ENCODE peak calls at places on chromosomes 12 and 14, in ten cellular contexts. One of them, this sample, is unnamed.

GRCh38 chr14:102930138-102930752 is 7.8 kb downstream of the AMN start:
- DNase-seq in BJ: no peak
- DNase-seq in PC-3: no peak
- DNase-seq in natural killer cell treated with Interleukin-12 subunit alpha and Interleukin-12 subunit beta and Interleukin-15 and Interleukin-18, amount 100 ng/mL, for 72 hours: peak
- DNase-seq in EL: no peak
- DNase-seq in GM13977: no peak
- DNase-seq in heart right ventricle: no peak
- DNase-seq in adipocyte: peak
- DNase-seq in foreskin melanocyte: no peak
- DNase-seq in dorsolateral prefrontal cortex: no peak
- DNase-seq in this sample: no peak

GRCh38 chr14:61891251-61891650 is 129.0 kb downstream of the SNAPC1 start:
- DNase-seq in BJ: no peak
- DNase-seq in PC-3: peak
- DNase-seq in natural killer cell treated with Interleukin-12 subunit alpha and Interleukin-12 subunit beta and Interleukin-15 and Interleukin-18, amount 100 ng/mL, for 72 hours: no peak
- DNase-seq in EL: peak
- DNase-seq in GM13977: no peak
- DNase-seq in heart right ventricle: no peak
- DNase-seq in adipocyte: peak
- DNase-seq in foreskin melanocyte: no peak
- DNase-seq in dorsolateral prefrontal cortex: no peak
- DNase-seq in this sample: no peak

GRCh38 chr14:61153914-61154545 is 127.1 kb downstream of the TMEM30B start:
- DNase-seq in BJ: no peak
- DNase-seq in PC-3: no peak
- DNase-seq in natural killer cell treated with Interleukin-12 subunit alpha and Interleukin-12 subunit beta and Interleukin-15 and Interleukin-18, amount 100 ng/mL, for 72 hours: no peak
- DNase-seq in EL: no peak
- DNase-seq in GM13977: no peak
- DNase-seq in heart right ventricle: no peak
- DNase-seq in adipocyte: no peak
- DNase-seq in foreskin melanocyte: no peak
- DNase-seq in dorsolateral prefrontal cortex: no peak
- DNase-seq in this sample: no peak

GRCh38 chr12:108568653-108569154 is 6.3 kb downstream of the ISCU start:
- DNase-seq in BJ: no peak
- DNase-seq in PC-3: no peak
- DNase-seq in natural killer cell treated with Interleukin-12 subunit alpha and Interleukin-12 subunit beta and Interleukin-15 and Interleukin-18, amount 100 ng/mL, for 72 hours: no peak
- DNase-seq in EL: no peak
- DNase-seq in GM13977: peak
- DNase-seq in heart right ventricle: no peak
- DNase-seq in adipocyte: no peak
- DNase-seq in foreskin melanocyte: no peak
- DNase-seq in dorsolateral prefrontal cortex: no peak
- DNase-seq in this sample: no peak

GRCh38 chr14:65224799-65225198 is 122.5 kb upstream of the MAX start:
- DNase-seq in BJ: no peak
- DNase-seq in PC-3: peak
- DNase-seq in natural killer cell treated with Interleukin-12 subunit alpha and Interleukin-12 subunit beta and Interleukin-15 and Interleukin-18, amount 100 ng/mL, for 72 hours: no peak
- DNase-seq in EL: no peak
- DNase-seq in GM13977: no peak
- DNase-seq in heart right ventricle: no peak
- DNase-seq in adipocyte: no peak
- DNase-seq in foreskin melanocyte: no peak
- DNase-seq in dorsolateral prefrontal cortex: peak
- DNase-seq in this sample: no peak

GRCh38 chr12:10741836-10742235 is 18.7 kb upstream of the YBX3 start:
- DNase-seq in BJ: no peak
- DNase-seq in PC-3: no peak
- DNase-seq in natural killer cell treated with Interleukin-12 subunit alpha and Interleukin-12 subunit beta and Interleukin-15 and Interleukin-18, amount 100 ng/mL, for 72 hours: no peak
- DNase-seq in EL: no peak
- DNase-seq in GM13977: no peak
- DNase-seq in heart right ventricle: no peak
- DNase-seq in adipocyte: no peak
- DNase-seq in foreskin melanocyte: no peak
- DNase-seq in dorsolateral prefrontal cortex: no peak
- DNase-seq in this sample: no peak

GRCh38 chr14:100285021-100285912 is 21.0 kb downstream of the SLC25A29 start:
- DNase-seq in BJ: no peak
- DNase-seq in PC-3: peak
- DNase-seq in natural killer cell treated with Interleukin-12 subunit alpha and Interleukin-12 subunit beta and Interleukin-15 and Interleukin-18, amount 100 ng/mL, for 72 hours: peak
- DNase-seq in EL: peak
- DNase-seq in GM13977: peak
- DNase-seq in heart right ventricle: peak
- DNase-seq in adipocyte: peak
- DNase-seq in foreskin melanocyte: no peak
- DNase-seq in dorsolateral prefrontal cortex: no peak
- DNase-seq in this sample: peak

GRCh38 chr14:85190251-85190650 is 339.7 kb upstream of the FLRT2 start:
- DNase-seq in BJ: no peak
- DNase-seq in PC-3: no peak
- DNase-seq in natural killer cell treated with Interleukin-12 subunit alpha and Interleukin-12 subunit beta and Interleukin-15 and Interleukin-18, amount 100 ng/mL, for 72 hours: no peak
- DNase-seq in EL: no peak
- DNase-seq in GM13977: no peak
- DNase-seq in heart right ventricle: no peak
- DNase-seq in adipocyte: peak
- DNase-seq in foreskin melanocyte: no peak
- DNase-seq in dorsolateral prefrontal cortex: no peak
- DNase-seq in this sample: no peak

GRCh38 chr14:75232597-75232996 is 46.0 kb upstream of the FOS start:
- DNase-seq in BJ: no peak
- DNase-seq in PC-3: no peak
- DNase-seq in natural killer cell treated with Interleukin-12 subunit alpha and Interleukin-12 subunit beta and Interleukin-15 and Interleukin-18, amount 100 ng/mL, for 72 hours: no peak
- DNase-seq in EL: no peak
- DNase-seq in GM13977: no peak
- DNase-seq in heart right ventricle: no peak
- DNase-seq in adipocyte: no peak
- DNase-seq in foreskin melanocyte: no peak
- DNase-seq in dorsolateral prefrontal cortex: no peak
- DNase-seq in this sample: no peak

GRCh38 chr12:79549531-79550271 is 141.1 kb downstream of the PAWR start:
- DNase-seq in BJ: no peak
- DNase-seq in PC-3: no peak
- DNase-seq in natural killer cell treated with Interleukin-12 subunit alpha and Interleukin-12 subunit beta and Interleukin-15 and Interleukin-18, amount 100 ng/mL, for 72 hours: no peak
- DNase-seq in EL: no peak
- DNase-seq in GM13977: no peak
- DNase-seq in heart right ventricle: no peak
- DNase-seq in adipocyte: peak
- DNase-seq in foreskin melanocyte: no peak
- DNase-seq in dorsolateral prefrontal cortex: no peak
- DNase-seq in this sample: no peak

GRCh38 chr12:120197542-120197887 is 3.0 kb upstream of the GCN1 start:
- DNase-seq in BJ: no peak
- DNase-seq in PC-3: no peak
- DNase-seq in natural killer cell treated with Interleukin-12 subunit alpha and Interleukin-12 subunit beta and Interleukin-15 and Interleukin-18, amount 100 ng/mL, for 72 hours: no peak
- DNase-seq in EL: no peak
- DNase-seq in GM13977: no peak
- DNase-seq in heart right ventricle: no peak
- DNase-seq in adipocyte: no peak
- DNase-seq in foreskin melanocyte: no peak
- DNase-seq in dorsolateral prefrontal cortex: no peak
- DNase-seq in this sample: no peak

GRCh38 chr14:101360045-101360931 is 201.0 kb upstream of the DIO3 start:
- DNase-seq in BJ: no peak
- DNase-seq in PC-3: no peak
- DNase-seq in natural killer cell treated with Interleukin-12 subunit alpha and Interleukin-12 subunit beta and Interleukin-15 and Interleukin-18, amount 100 ng/mL, for 72 hours: no peak
- DNase-seq in EL: no peak
- DNase-seq in GM13977: no peak
- DNase-seq in heart right ventricle: peak
- DNase-seq in adipocyte: no peak
- DNase-seq in foreskin melanocyte: no peak
- DNase-seq in dorsolateral prefrontal cortex: no peak
- DNase-seq in this sample: no peak

GRCh38 chr12:19003110-19003509 is 126.4 kb upstream of the PLEKHA5 start:
- DNase-seq in BJ: no peak
- DNase-seq in PC-3: no peak
- DNase-seq in natural killer cell treated with Interleukin-12 subunit alpha and Interleukin-12 subunit beta and Interleukin-15 and Interleukin-18, amount 100 ng/mL, for 72 hours: no peak
- DNase-seq in EL: no peak
- DNase-seq in GM13977: no peak
- DNase-seq in heart right ventricle: no peak
- DNase-seq in adipocyte: no peak
- DNase-seq in foreskin melanocyte: no peak
- DNase-seq in dorsolateral prefrontal cortex: no peak
- DNase-seq in this sample: no peak

GRCh38 chr14:79369359-79370332 is 841.7 kb downstream of the DIO2 start:
- DNase-seq in BJ: peak
- DNase-seq in PC-3: peak
- DNase-seq in natural killer cell treated with Interleukin-12 subunit alpha and Interleukin-12 subunit beta and Interleukin-15 and Interleukin-18, amount 100 ng/mL, for 72 hours: no peak
- DNase-seq in EL: peak
- DNase-seq in GM13977: no peak
- DNase-seq in heart right ventricle: no peak
- DNase-seq in adipocyte: peak
- DNase-seq in foreskin melanocyte: peak
- DNase-seq in dorsolateral prefrontal cortex: no peak
- DNase-seq in this sample: peak

GRCh38 chr12:75923964-75924666 is 107.5 kb downstream of the PHLDA1 start:
- DNase-seq in BJ: no peak
- DNase-seq in PC-3: no peak
- DNase-seq in natural killer cell treated with Interleukin-12 subunit alpha and Interleukin-12 subunit beta and Interleukin-15 and Interleukin-18, amount 100 ng/mL, for 72 hours: no peak
- DNase-seq in EL: peak
- DNase-seq in GM13977: no peak
- DNase-seq in heart right ventricle: no peak
- DNase-seq in adipocyte: no peak
- DNase-seq in foreskin melanocyte: no peak
- DNase-seq in dorsolateral prefrontal cortex: no peak
- DNase-seq in this sample: no peak

GRCh38 chr12:124170756-124171155 is 124.1 kb upstream of the RFLNA start:
- DNase-seq in BJ: no peak
- DNase-seq in PC-3: no peak
- DNase-seq in natural killer cell treated with Interleukin-12 subunit alpha and Interleukin-12 subunit beta and Interleukin-15 and Interleukin-18, amount 100 ng/mL, for 72 hours: no peak
- DNase-seq in EL: peak
- DNase-seq in GM13977: no peak
- DNase-seq in heart right ventricle: no peak
- DNase-seq in adipocyte: no peak
- DNase-seq in foreskin melanocyte: no peak
- DNase-seq in dorsolateral prefrontal cortex: no peak
- DNase-seq in this sample: no peak

GRCh38 chr14:68177728-68178127 is 358.1 kb downstream of the RAD51B start:
- DNase-seq in BJ: no peak
- DNase-seq in PC-3: peak
- DNase-seq in natural killer cell treated with Interleukin-12 subunit alpha and Interleukin-12 subunit beta and Interleukin-15 and Interleukin-18, amount 100 ng/mL, for 72 hours: no peak
- DNase-seq in EL: no peak
- DNase-seq in GM13977: no peak
- DNase-seq in heart right ventricle: no peak
- DNase-seq in adipocyte: no peak
- DNase-seq in foreskin melanocyte: no peak
- DNase-seq in dorsolateral prefrontal cortex: no peak
- DNase-seq in this sample: no peak

GRCh38 chr12:55874465-55874864 is 31.7 kb upstream of the MMP19 start:
- DNase-seq in BJ: no peak
- DNase-seq in PC-3: no peak
- DNase-seq in natural killer cell treated with Interleukin-12 subunit alpha and Interleukin-12 subunit beta and Interleukin-15 and Interleukin-18, amount 100 ng/mL, for 72 hours: no peak
- DNase-seq in EL: no peak
- DNase-seq in GM13977: no peak
- DNase-seq in heart right ventricle: no peak
- DNase-seq in adipocyte: peak
- DNase-seq in foreskin melanocyte: no peak
- DNase-seq in dorsolateral prefrontal cortex: no peak
- DNase-seq in this sample: no peak